ENCODE peak calls at places on chromosomes 6 and 20, in six cellular contexts. One of them, this sample, is unnamed.

GRCh38 chr20:35088231-35088794 is 4.3 kb downstream of the TRPC4AP start:
- DNase-seq in hippocampal formation: no peak
- DNase-seq in stomach: no peak
- DNase-seq in effector CD4-positive, alpha-beta T cell: no peak
- DNase-seq in AG20443: no peak
- DNase-seq in A549: no peak
- DNase-seq in this sample: no peak

GRCh38 chr6:27176096-27176495 is 71.4 kb upstream of the PRSS16 start:
- DNase-seq in hippocampal formation: no peak
- DNase-seq in stomach: no peak
- DNase-seq in effector CD4-positive, alpha-beta T cell: no peak
- DNase-seq in AG20443: no peak
- DNase-seq in A549: no peak
- DNase-seq in this sample: peak; percentile 12

GRCh38 chr6:44217332-44218143 is 812 bp downstream of the MYMX start:
- DNase-seq in hippocampal formation: no peak
- DNase-seq in stomach: peak; percentile 80
- DNase-seq in effector CD4-positive, alpha-beta T cell: no peak
- DNase-seq in AG20443: peak; percentile 58
- DNase-seq in A549: no peak
- DNase-seq in this sample: no peak

GRCh38 chr6:73509851-73510250 is 11.0 kb downstream of the EEF1A1 start:
- DNase-seq in hippocampal formation: no peak
- DNase-seq in stomach: no peak
- DNase-seq in effector CD4-positive, alpha-beta T cell: no peak
- DNase-seq in AG20443: no peak
- DNase-seq in A549: no peak
- DNase-seq in this sample: no peak

GRCh38 chr6:69729870-69730449 is 66.8 kb downstream of the LMBRD1 start:
- DNase-seq in hippocampal formation: peak; percentile 48
- DNase-seq in stomach: no peak
- DNase-seq in effector CD4-positive, alpha-beta T cell: no peak
- DNase-seq in AG20443: peak; percentile 8
- DNase-seq in A549: no peak
- DNase-seq in this sample: no peak

GRCh38 chr20:51318058-51318960 is 224.2 kb downstream of the NFATC2 start:
- DNase-seq in hippocampal formation: no peak
- DNase-seq in stomach: peak; percentile 60
- DNase-seq in effector CD4-positive, alpha-beta T cell: peak; percentile 16
- DNase-seq in AG20443: peak; percentile 42
- DNase-seq in A549: peak; percentile 37
- DNase-seq in this sample: peak; percentile 13

GRCh38 chr20:48282591-48283228 is 497.4 kb upstream of the SULF2 start:
- DNase-seq in hippocampal formation: no peak
- DNase-seq in stomach: no peak
- DNase-seq in effector CD4-positive, alpha-beta T cell: no peak
- DNase-seq in AG20443: no peak
- DNase-seq in A549: peak; percentile 22
- DNase-seq in this sample: no peak

GRCh38 chr6:158419339-158419909 is 107.2 kb downstream of the TULP4 start:
- DNase-seq in hippocampal formation: no peak
- DNase-seq in stomach: no peak
- DNase-seq in effector CD4-positive, alpha-beta T cell: no peak
- DNase-seq in AG20443: no peak
- DNase-seq in A549: no peak
- DNase-seq in this sample: no peak

GRCh38 chr20:24502184-24502583 is 32.8 kb downstream of the SYNDIG1 start:
- DNase-seq in hippocampal formation: peak; percentile 47
- DNase-seq in stomach: no peak
- DNase-seq in effector CD4-positive, alpha-beta T cell: no peak
- DNase-seq in AG20443: peak; percentile 95
- DNase-seq in A549: peak; percentile 52
- DNase-seq in this sample: no peak

GRCh38 chr20:44601801-44602204 is 19.4 kb downstream of the PKIG start:
- DNase-seq in hippocampal formation: peak; percentile 44
- DNase-seq in stomach: no peak
- DNase-seq in effector CD4-positive, alpha-beta T cell: no peak
- DNase-seq in AG20443: peak; percentile 91
- DNase-seq in A549: no peak
- DNase-seq in this sample: no peak

GRCh38 chr6:147802400-147802799 is 293.9 kb downstream of the SAMD5 start:
- DNase-seq in hippocampal formation: no peak
- DNase-seq in stomach: no peak
- DNase-seq in effector CD4-positive, alpha-beta T cell: no peak
- DNase-seq in AG20443: no peak
- DNase-seq in A549: no peak
- DNase-seq in this sample: no peak

GRCh38 chr6:159151266-159151855 is 17.8 kb upstream of the FNDC1 start:
- DNase-seq in hippocampal formation: peak; percentile 3
- DNase-seq in stomach: peak; percentile 61
- DNase-seq in effector CD4-positive, alpha-beta T cell: no peak
- DNase-seq in AG20443: peak; percentile 76
- DNase-seq in A549: peak; percentile 53
- DNase-seq in this sample: no peak

GRCh38 chr6:79269877-79270276 is 35.4 kb upstream of the HMGN3 start:
- DNase-seq in hippocampal formation: no peak
- DNase-seq in stomach: no peak
- DNase-seq in effector CD4-positive, alpha-beta T cell: no peak
- DNase-seq in AG20443: peak; percentile 79
- DNase-seq in A549: peak; percentile 10
- DNase-seq in this sample: no peak

GRCh38 chr6:121944361-121944760 is 455.1 kb upstream of the HSF2 start:
- DNase-seq in hippocampal formation: no peak
- DNase-seq in stomach: no peak
- DNase-seq in effector CD4-positive, alpha-beta T cell: no peak
- DNase-seq in AG20443: peak; percentile 33
- DNase-seq in A549: no peak
- DNase-seq in this sample: no peak

GRCh38 chr6:165884813-165885765 is 222.0 kb upstream of the PDE10A start:
- DNase-seq in hippocampal formation: peak; percentile 36
- DNase-seq in stomach: peak; percentile 83
- DNase-seq in effector CD4-positive, alpha-beta T cell: peak; percentile 38
- DNase-seq in AG20443: peak; percentile 87
- DNase-seq in A549: peak; percentile 69
- DNase-seq in this sample: peak; percentile 29

GRCh38 chr6:78850621-78851020 is 16.7 kb upstream of the IRAK1BP1 start:
- DNase-seq in hippocampal formation: no peak
- DNase-seq in stomach: no peak
- DNase-seq in effector CD4-positive, alpha-beta T cell: no peak
- DNase-seq in AG20443: peak; percentile 9
- DNase-seq in A549: no peak
- DNase-seq in this sample: no peak

GRCh38 chr20:55160022-55160421 is 684.6 kb downstream of the DOK5 start:
- DNase-seq in hippocampal formation: no peak
- DNase-seq in stomach: no peak
- DNase-seq in effector CD4-positive, alpha-beta T cell: no peak
- DNase-seq in AG20443: no peak
- DNase-seq in A549: no peak
- DNase-seq in this sample: no peak

GRCh38 chr20:1535420-1536175 is 21.9 kb downstream of the SIRPD start:
- DNase-seq in hippocampal formation: peak; percentile 18
- DNase-seq in stomach: no peak
- DNase-seq in effector CD4-positive, alpha-beta T cell: no peak
- DNase-seq in AG20443: no peak
- DNase-seq in A549: no peak
- DNase-seq in this sample: no peak

GRCh38 chr20:54148947-54149764 is 24.6 kb downstream of the CYP24A1 start:
- DNase-seq in hippocampal formation: no peak
- DNase-seq in stomach: no peak
- DNase-seq in effector CD4-positive, alpha-beta T cell: no peak
- DNase-seq in AG20443: no peak
- DNase-seq in A549: peak; percentile 99
- DNase-seq in this sample: no peak

GRCh38 chr20:58691405-58691772 is 1.2 kb upstream of the NPEPL1 start:
- DNase-seq in hippocampal formation: no peak
- DNase-seq in stomach: peak; percentile 23
- DNase-seq in effector CD4-positive, alpha-beta T cell: no peak
- DNase-seq in AG20443: no peak
- DNase-seq in A549: no peak
- DNase-seq in this sample: no peak

GRCh38 chr6:56475736-56476457 is 166.8 kb downstream of the DST start:
- DNase-seq in hippocampal formation: no peak
- DNase-seq in stomach: peak; percentile 58
- DNase-seq in effector CD4-positive, alpha-beta T cell: no peak
- DNase-seq in AG20443: no peak
- DNase-seq in A549: no peak
- DNase-seq in this sample: no peak

GRCh38 chr6:109279628-109280027 is 102.6 kb downstream of the CD164 start:
- DNase-seq in hippocampal formation: no peak
- DNase-seq in stomach: no peak
- DNase-seq in effector CD4-positive, alpha-beta T cell: no peak
- DNase-seq in AG20443: no peak
- DNase-seq in A549: no peak
- DNase-seq in this sample: no peak

GRCh38 chr6:11702039-11702795 is 76.4 kb downstream of the ADTRP start:
- DNase-seq in hippocampal formation: no peak
- DNase-seq in stomach: no peak
- DNase-seq in effector CD4-positive, alpha-beta T cell: no peak
- DNase-seq in AG20443: peak; percentile 73
- DNase-seq in A549: peak; percentile 51
- DNase-seq in this sample: no peak

GRCh38 chr6:160081398-160081797 is 40.2 kb upstream of the SLC22A1 start:
- DNase-seq in hippocampal formation: no peak
- DNase-seq in stomach: no peak
- DNase-seq in effector CD4-positive, alpha-beta T cell: no peak
- DNase-seq in AG20443: no peak
- DNase-seq in A549: no peak
- DNase-seq in this sample: no peak

GRCh38 chr20:62051166-62051900 is 14.3 kb downstream of the TAF4 start:
- DNase-seq in hippocampal formation: no peak
- DNase-seq in stomach: no peak
- DNase-seq in effector CD4-positive, alpha-beta T cell: no peak
- DNase-seq in AG20443: no peak
- DNase-seq in A549: no peak
- DNase-seq in this sample: no peak

GRCh38 chr20:64216036-64216435 is 39.5 kb upstream of the PCMTD2 start:
- DNase-seq in hippocampal formation: no peak
- DNase-seq in stomach: peak; percentile 70
- DNase-seq in effector CD4-positive, alpha-beta T cell: no peak
- DNase-seq in AG20443: no peak
- DNase-seq in A549: no peak
- DNase-seq in this sample: no peak

GRCh38 chr6:24796616-24797290 is 2.0 kb downstream of the ARMH2 start:
- DNase-seq in hippocampal formation: no peak
- DNase-seq in stomach: no peak
- DNase-seq in effector CD4-positive, alpha-beta T cell: no peak
- DNase-seq in AG20443: no peak
- DNase-seq in A549: no peak
- DNase-seq in this sample: no peak

GRCh38 chr6:53603381-53604121 is 58.6 kb upstream of the GCLC start:
- DNase-seq in hippocampal formation: peak; percentile 21
- DNase-seq in stomach: no peak
- DNase-seq in effector CD4-positive, alpha-beta T cell: no peak
- DNase-seq in AG20443: no peak
- DNase-seq in A549: no peak
- DNase-seq in this sample: no peak

GRCh38 chr20:38751360-38751976 is 3.2 kb downstream of the ACTR5 start:
- DNase-seq in hippocampal formation: peak; percentile 19
- DNase-seq in stomach: no peak
- DNase-seq in effector CD4-positive, alpha-beta T cell: no peak
- DNase-seq in AG20443: peak; percentile 51
- DNase-seq in A549: peak; percentile 52
- DNase-seq in this sample: no peak

GRCh38 chr6:1179571-1180459 is 132.1 kb upstream of the FOXQ1 start:
- DNase-seq in hippocampal formation: no peak
- DNase-seq in stomach: no peak
- DNase-seq in effector CD4-positive, alpha-beta T cell: no peak
- DNase-seq in AG20443: no peak
- DNase-seq in A549: no peak
- DNase-seq in this sample: no peak

GRCh38 chr20:19544684-19545083 is 213.4 kb upstream of the RIN2 start:
- DNase-seq in hippocampal formation: no peak
- DNase-seq in stomach: no peak
- DNase-seq in effector CD4-positive, alpha-beta T cell: no peak
- DNase-seq in AG20443: no peak
- DNase-seq in A549: no peak
- DNase-seq in this sample: no peak

GRCh38 chr6:21022343-21023107 is 488.3 kb downstream of the CDKAL1 start:
- DNase-seq in hippocampal formation: no peak
- DNase-seq in stomach: peak; percentile 78
- DNase-seq in effector CD4-positive, alpha-beta T cell: no peak
- DNase-seq in AG20443: no peak
- DNase-seq in A549: no peak
- DNase-seq in this sample: no peak

GRCh38 chr6:36358235-36358915 is 21.7 kb upstream of the BNIP5 start:
- DNase-seq in hippocampal formation: peak; percentile 77
- DNase-seq in stomach: no peak
- DNase-seq in effector CD4-positive, alpha-beta T cell: no peak
- DNase-seq in AG20443: no peak
- DNase-seq in A549: no peak
- DNase-seq in this sample: no peak

GRCh38 chr6:119347466-119348307 is 1.9 kb downstream of the MAN1A1 start:
- DNase-seq in hippocampal formation: no peak
- DNase-seq in stomach: peak; percentile 52
- DNase-seq in effector CD4-positive, alpha-beta T cell: peak; percentile 12
- DNase-seq in AG20443: peak; percentile 24
- DNase-seq in A549: no peak
- DNase-seq in this sample: no peak

GRCh38 chr20:21147593-21147992 is 21.7 kb downstream of the KIZ start:
- DNase-seq in hippocampal formation: no peak
- DNase-seq in stomach: no peak
- DNase-seq in effector CD4-positive, alpha-beta T cell: no peak
- DNase-seq in AG20443: no peak
- DNase-seq in A549: peak; percentile 6
- DNase-seq in this sample: no peak

GRCh38 chr20:63572788-63573738 is 976 bp downstream of the HELZ2 start:
- DNase-seq in hippocampal formation: no peak
- DNase-seq in stomach: no peak
- DNase-seq in effector CD4-positive, alpha-beta T cell: no peak
- DNase-seq in AG20443: no peak
- DNase-seq in A549: peak; percentile 49
- DNase-seq in this sample: no peak

GRCh38 chr20:45469336-45470261 is at the start of gene WFDC2:
- DNase-seq in hippocampal formation: no peak
- DNase-seq in stomach: peak; percentile 42
- DNase-seq in effector CD4-positive, alpha-beta T cell: no peak
- DNase-seq in AG20443: no peak
- DNase-seq in A549: no peak
- DNase-seq in this sample: no peak

GRCh38 chr20:50893620-50894019 is 37.6 kb downstream of the ADNP start:
- DNase-seq in hippocampal formation: no peak
- DNase-seq in stomach: no peak
- DNase-seq in effector CD4-positive, alpha-beta T cell: no peak
- DNase-seq in AG20443: no peak
- DNase-seq in A549: no peak
- DNase-seq in this sample: no peak

This sample was measured in stimulated activated naive CD4-positive, alpha-beta T cell.